ENCODE peak calls at places on chromosomes 1 and 21, in seven cellular contexts. V is nephron progenitor cell, H is T-helper 9 cell, W is T-helper 2 cell, P is NCI-H774, F is SHP77 treated with DMSO at 0.1 percent for 48 hours, D is D341Med. K is an unnamed sample.

GRCh38 chr1:110155878-110156522 is 5.7 kb downstream of the SLC6A17 start:
- DNase-seq in D (no peak), H (peak), V (peak), P (no peak), F (no peak), W (no peak), K (peak)

GRCh38 chr1:209882286-209882685 is 54.5 kb downstream of the UTP25 start:
- DNase-seq in W (no peak), F (no peak), V (no peak), D (no peak), H (no peak), P (no peak), K (no peak)

GRCh38 chr1:223712184-223712855 is at the start of gene CAPN2:
- DNase-seq in H (peak), F (peak), D (peak), P (peak), W (peak), V (peak), K (peak)

GRCh38 chr1:189429610-189430009 is 1048.1 kb downstream of the BRINP3 start:
- DNase-seq in W (no peak), P (no peak), D (peak), F (peak), V (peak), H (no peak), K (peak)

GRCh38 chr1:75981188-75981897 is 49.1 kb upstream of the ASB17 start:
- DNase-seq in F (no peak), V (no peak), W (no peak), P (no peak), H (no peak), D (no peak), K (no peak)

GRCh38 chr1:197320991-197321531 is 53.0 kb downstream of the CRB1 start:
- DNase-seq in P (no peak), V (no peak), F (no peak), D (no peak), H (no peak), W (no peak), K (no peak)

GRCh38 chr21:44052830-44053226 is 40.7 kb downstream of the TRAPPC10 start:
- DNase-seq in V (no peak), W (no peak), P (no peak), H (no peak), D (no peak), F (no peak), K (no peak)

GRCh38 chr1:77336730-77337129 is 54.9 kb downstream of the AK5 start:
- DNase-seq in D (no peak), P (no peak), V (no peak), W (no peak), H (no peak), F (no peak), K (no peak)